ENCODE peak calls at places on chromosomes 13 and 19, in seven cellular contexts. K is astrocyte of the cerebellum, E is astrocyte of the spinal cord, G is OCI-LY7, M is mucosa of descending colon, T is dorsolateral prefrontal cortex, P is uterus. D is an unnamed sample.

GRCh38 chr19:3968556-3969434 is 2.1 kb downstream of the DAPK3 start:
- DNase-seq in M (peak), G (no peak), E (peak), K (peak), P (peak), T (no peak), D (peak)

GRCh38 chr13:107866007-107866665 is 349.2 kb downstream of the LIG4 start:
- DNase-seq in E (peak), K (no peak), G (no peak), M (no peak), P (no peak), T (peak), D (peak)

GRCh38 chr13:39038569-39038898 is 278 bp downstream of the NHLRC3 start:
- DNase-seq in T (peak), M (peak), E (no peak), G (peak), K (no peak), P (no peak), D (no peak)

GRCh38 chr13:40434516-40435397 is 231.7 kb downstream of the FOXO1 start:
- DNase-seq in K (no peak), G (peak), T (no peak), M (no peak), E (no peak), P (no peak), D (no peak)

GRCh38 chr13:53342623-53343022 is 314.0 kb downstream of the OLFM4 start:
- DNase-seq in T (no peak), M (no peak), P (no peak), G (no peak), E (no peak), K (no peak), D (no peak)

GRCh38 chr19:281992-282391 is 9.2 kb downstream of the PLPP2 start:
- DNase-seq in T (no peak), P (no peak), G (no peak), K (no peak), M (no peak), E (no peak), D (no peak)

GRCh38 chr19:30253581-30253996 is 118.6 kb upstream of the ZNF536 start:
- DNase-seq in G (no peak), P (no peak), T (peak), K (no peak), M (no peak), E (no peak), D (no peak)

GRCh38 chr19:10412257-10412977 is 7.9 kb upstream of the PDE4A start:
- DNase-seq in T (no peak), K (no peak), G (peak), P (no peak), M (no peak), E (no peak), D (no peak)

GRCh38 chr19:3851254-3852176 is 17.3 kb downstream of the ZFR2 start:
- DNase-seq in M (no peak), G (no peak), T (no peak), P (no peak), K (no peak), E (peak), D (no peak)

GRCh38 chr19:49213791-49214190 is 56.2 kb downstream of the TRPM4 start:
- DNase-seq in T (no peak), K (no peak), M (no peak), G (no peak), P (no peak), E (no peak), D (no peak)
- TF ChIP-seq CTCF in T (no peak), K (no peak), M (no peak), G (peak), P (no peak), E (no peak), D (peak)

GRCh38 chr13:99173606-99174005 is 27.0 kb upstream of the UBAC2 start:
- DNase-seq in M (no peak), K (no peak), G (no peak), T (no peak), P (no peak), E (no peak), D (no peak)

GRCh38 chr13:99172951-99173350 is 27.7 kb upstream of the UBAC2 start:
- DNase-seq in P (no peak), T (no peak), G (no peak), E (no peak), M (no peak), K (no peak), D (no peak)

GRCh38 chr13:99176309-99177276 is 24.1 kb upstream of the UBAC2 start:
- DNase-seq in K (no peak), P (peak), G (peak), T (peak), E (peak), M (peak), D (peak)

GRCh38 chr13:99178636-99179035 is 22.0 kb upstream of the UBAC2 start:
- DNase-seq in G (peak), M (no peak), K (no peak), P (no peak), T (no peak), E (no peak), D (no peak)

DNA sequence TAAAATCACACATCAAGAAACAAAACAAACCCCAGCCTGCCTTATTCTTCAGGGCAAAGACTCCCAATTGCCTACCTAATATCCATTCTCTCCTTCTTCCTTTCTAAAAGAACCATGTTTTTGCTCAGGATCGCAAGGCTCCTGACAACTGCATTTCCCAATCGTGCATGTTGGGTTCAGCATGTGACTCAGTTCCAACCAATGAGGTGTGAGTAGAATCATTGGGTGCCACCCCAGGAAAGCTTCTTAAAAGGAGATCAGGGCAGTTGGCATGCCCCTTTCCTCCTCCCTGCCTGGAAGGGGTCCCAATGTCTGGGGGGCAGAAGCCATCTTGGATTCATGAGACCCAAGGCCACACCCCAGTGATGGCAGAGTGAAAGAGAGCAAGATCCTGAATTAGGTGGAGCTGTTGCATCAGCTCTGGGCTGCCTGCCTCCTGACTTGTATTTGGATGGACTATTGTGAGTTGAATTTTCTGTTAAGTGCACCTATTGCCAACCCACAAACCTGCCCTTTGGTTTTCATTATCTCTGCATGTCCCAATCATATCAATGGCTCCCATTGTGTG is 26.0 kb upstream of the UBAC2 start:
- DNase-seq in M (no peak), G (no peak), K (no peak), P (no peak), E (no peak), T (no peak), D (no peak)
- TF ChIP-seq CTCF in M (no peak), G (no peak), K (no peak), P (no peak), E (no peak), T (no peak), D (no peak)

GRCh38 chr13:75432045-75432444 is 49.9 kb downstream of the TBC1D4 start:
- DNase-seq in T (no peak), E (no peak), P (no peak), M (no peak), K (no peak), G (no peak), D (no peak)
- TF ChIP-seq CTCF in T (no peak), E (peak), P (no peak), M (no peak), K (no peak), G (peak), D (no peak)

GRCh38 chr19:6354098-6354674 is 7.1 kb upstream of the CLPP start:
- DNase-seq in P (no peak), E (no peak), M (no peak), G (peak), K (no peak), T (no peak), D (no peak)
- TF ChIP-seq CTCF in P (no peak), E (peak), M (no peak), G (peak), K (peak), T (peak), D (peak)

GRCh38 chr19:37317403-37318209 is 53.3 kb upstream of the ZNF527 start:
- DNase-seq in E (peak), T (peak), P (peak), K (peak), G (peak), M (peak), D (peak)
- TF ChIP-seq CTCF in E (peak), T (peak), P (peak), K (peak), G (peak), M (peak), D (peak)

D was measured in neural crest cell.